ENCODE peak calls at places on chromosomes 7 and 10, in four cellular contexts. P is activated CD8-positive, alpha-beta T cell treated with anti-CD3 and anti-CD28 coated beads, Interleukin-2, amount 10 ng/mL, durations not matched to agents 7 days and 5 days; R is Calu3; A is choroid plexus epithelial cell. B is an unnamed sample.
A peak's percentile ranks its signal among the peaks of the same experiment; 100 is the strongest.

GRCh38 chr10:10642741-10643280 is 374.9 kb upstream of the CELF2 start:
- DNase-seq in P (no peak), R (no peak), A (peak; percentile 79), B (no peak)

GRCh38 chr7:104967595-104967994 is 46.4 kb upstream of the KMT2E start:
- DNase-seq in R (no peak), P (no peak), A (no peak), B (no peak)

GRCh38 chr7:138918756-138919155 is 62.4 kb downstream of the KIAA1549 start:
- DNase-seq in A (no peak), P (no peak), R (no peak), B (no peak)

GRCh38 chr7:124033093-124033806 is 383 bp upstream of the TMEM229A start:
- DNase-seq in R (peak; percentile 21), A (no peak), P (no peak), B (no peak)

GRCh38 chr10:8054243-8054497 is 318 bp upstream of the GATA3 start:
- DNase-seq in A (no peak), P (no peak), R (no peak), B (no peak)

GRCh38 chr7:153087498-153087897 is 327.9 kb downstream of the ACTR3B start:
- DNase-seq in P (no peak), R (no peak), A (peak; percentile 10), B (no peak)

GRCh38 chr10:19724287-19724686 is 91.9 kb upstream of the PLXDC2 start:
- DNase-seq in A (no peak), R (no peak), P (no peak), B (no peak)

GRCh38 chr10:127853868-127854768 is 38.6 kb downstream of the CLRN3 start:
- DNase-seq in R (peak; percentile 59), P (peak; percentile 63), A (peak; percentile 83), B (peak; percentile 15)

GRCh38 chr10:93138113-93138870 is 64.6 kb downstream of the CYP26A1 start:
- DNase-seq in P (no peak), A (no peak), R (no peak), B (no peak)

GRCh38 chr7:79452495-79453265 is 787 bp downstream of the MAGI2 start:
- DNase-seq in A (peak; percentile 36), R (no peak), P (no peak), B (no peak)

GRCh38 chr10:15627617-15628196 is 92.0 kb downstream of the ITGA8 start:
- DNase-seq in P (no peak), A (no peak), R (no peak), B (no peak)